ENCODE peak calls at places on chromosomes 7 and 10, in nine cellular contexts. M is psoas muscle, K is OCI-LY7, D is sigmoid colon, E is left ventricle myocardium inferior, H is endothelial cell of umbilical vein, C is keratinocyte, Y is heart right ventricle, V is uterus. U is an unnamed sample. For H3K4me1, the result is how much of the 10 kb centered on the place peaks cover.

GRCh38 chr7:40828686-40829085 is 693.9 kb downstream of the SUGCT start:
- DNase-seq in M (no peak), K (no peak), D (no peak), E (no peak), H (no peak), C (no peak), Y (no peak), V (no peak), U (no peak)

GRCh38 chr7:28685291-28685659 is 272.9 kb downstream of the TRIL start:
- DNase-seq in M (no peak), K (no peak), D (peak), E (peak), H (no peak), C (no peak), Y (peak), V (peak), U (no peak)

GRCh38 chr10:92757066-92757716 is 67.4 kb downstream of the HHEX start:
- DNase-seq in M (peak), K (peak), D (peak), E (peak), H (peak), C (no peak), Y (peak), V (peak), U (peak)

GRCh38 chr10:7397049-7397448 is 13.8 kb downstream of the SFMBT2 start:
- DNase-seq in M (no peak), K (no peak), D (no peak), E (no peak), H (no peak), C (no peak), Y (no peak), V (no peak), U (no peak)

GRCh38 chr7:112989531-112989930 is 97.1 kb downstream of the GPR85 start:
- DNase-seq in M (no peak), K (no peak), D (no peak), E (no peak), H (no peak), C (no peak), Y (no peak), V (no peak), U (no peak)

GRCh38 chr10:77629775-77630565 is 7.6 kb downstream of the KCNMA1 start:
- DNase-seq in M (no peak), K (no peak), D (no peak), E (no peak), H (no peak), C (no peak), Y (no peak), V (no peak), U (no peak)

GRCh38 chr10:85642082-85642420 is 724.5 kb downstream of the GRID1 start:
- DNase-seq in M (no peak), K (no peak), D (no peak), E (no peak), H (peak), C (no peak), Y (no peak), V (no peak), U (no peak)

GRCh38 chr10:43849551-43849950 is 200.9 kb upstream of the ZNF32 start:
- DNase-seq in M (no peak), K (no peak), D (no peak), E (no peak), H (no peak), C (no peak), Y (no peak), V (no peak), U (no peak)

GRCh38 chr10:28127881-28128280 is 129.0 kb upstream of the ODAD2 start:
- DNase-seq in M (no peak), K (no peak), D (no peak), E (no peak), H (no peak), C (no peak), Y (no peak), V (no peak), U (no peak)

GRCh38 chr10:102648889-102649752 is 4.8 kb downstream of the TRIM8 start:
- DNase-seq in M (peak), K (peak), D (no peak), E (peak), H (no peak), C (no peak), Y (no peak), V (no peak), U (no peak)

GRCh38 chr7:7651479-7651878 is 10.9 kb downstream of the UMAD1 start:
- DNase-seq in M (no peak), K (no peak), D (no peak), E (no peak), H (no peak), C (no peak), Y (no peak), V (no peak), U (no peak)

GRCh38 chr7:106068986-106069385 is 43.1 kb downstream of the SYPL1 start:
- DNase-seq in M (no peak), K (no peak), D (peak), E (no peak), H (no peak), C (peak), Y (no peak), V (peak), U (peak)

GRCh38 chr7:19404912-19405329 is 259.7 kb upstream of the FERD3L start:
- DNase-seq in M (no peak), K (no peak), D (no peak), E (no peak), H (peak), C (peak), Y (no peak), V (no peak), U (peak)

GRCh38 chr7:112692333-112692732 is 97.9 kb downstream of the TMEM168 start:
- DNase-seq in M (no peak), K (no peak), D (no peak), E (no peak), H (no peak), C (no peak), Y (no peak), V (no peak), U (peak)

GRCh38 chr7:144885453-144885852 is 49.6 kb upstream of the TPK1 start:
- DNase-seq in M (no peak), K (no peak), D (no peak), E (no peak), H (no peak), C (no peak), Y (no peak), V (no peak), U (no peak)

GRCh38 chr7:103011650-103012049 is 62.9 kb downstream of the FBXL13 start:
- DNase-seq in M (no peak), K (no peak), D (no peak), E (no peak), H (peak), C (no peak), Y (no peak), V (no peak), U (no peak)

GRCh38 chr7:107103369-107103768 is 58.9 kb downstream of the PRKAR2B start:
- DNase-seq in M (no peak), K (peak), D (no peak), E (no peak), H (peak), C (no peak), Y (no peak), V (no peak), U (no peak)

GRCh38 chr7:3309140-3309539 is 8.1 kb downstream of the SDK1 start:
- DNase-seq in M (no peak), K (no peak), D (no peak), E (no peak), H (no peak), C (no peak), Y (no peak), V (no peak), U (peak)

GRCh38 chr7:128405345-128406146 is 4.2 kb downstream of the IMPDH1 start:
- DNase-seq in M (peak), K (peak), D (no peak), E (peak), H (peak), C (no peak), Y (peak), V (no peak), U (peak)

GRCh38 chr10:60399343-60399742 is 9.7 kb upstream of the ANK3 start:
- DNase-seq in M (no peak), K (no peak), D (no peak), E (no peak), H (no peak), C (no peak), Y (no peak), V (no peak), U (peak)

GRCh38 chr7:37832194-37832593 is 16.2 kb upstream of the NME8 start:
- DNase-seq in M (peak), K (no peak), D (peak), E (peak), H (peak), C (no peak), Y (peak), V (peak), U (no peak)

GRCh38 chr10:107409517-107409916 is 245.0 kb upstream of the SORCS1 start:
- DNase-seq in M (no peak), K (peak), D (no peak), E (no peak), H (no peak), C (no peak), Y (no peak), V (no peak), U (peak)

GRCh38 chr7:26863504-26864308 is 684 bp downstream of the SKAP2 start:
- DNase-seq in M (no peak), K (peak), D (no peak), E (no peak), H (no peak), C (no peak), Y (no peak), V (no peak), U (no peak)

GRCh38 chr10:11373626-11374310 is 237.7 kb downstream of the USP6NL start:
- DNase-seq in M (no peak), K (no peak), D (no peak), E (no peak), H (no peak), C (no peak), Y (no peak), V (no peak), U (no peak)

GRCh38 chr10:79229081-79229541 is 118.2 kb upstream of the PPIF start:
- DNase-seq in M (no peak), K (no peak), D (no peak), E (no peak), H (no peak), C (peak), Y (no peak), V (no peak), U (no peak)

DNA sequence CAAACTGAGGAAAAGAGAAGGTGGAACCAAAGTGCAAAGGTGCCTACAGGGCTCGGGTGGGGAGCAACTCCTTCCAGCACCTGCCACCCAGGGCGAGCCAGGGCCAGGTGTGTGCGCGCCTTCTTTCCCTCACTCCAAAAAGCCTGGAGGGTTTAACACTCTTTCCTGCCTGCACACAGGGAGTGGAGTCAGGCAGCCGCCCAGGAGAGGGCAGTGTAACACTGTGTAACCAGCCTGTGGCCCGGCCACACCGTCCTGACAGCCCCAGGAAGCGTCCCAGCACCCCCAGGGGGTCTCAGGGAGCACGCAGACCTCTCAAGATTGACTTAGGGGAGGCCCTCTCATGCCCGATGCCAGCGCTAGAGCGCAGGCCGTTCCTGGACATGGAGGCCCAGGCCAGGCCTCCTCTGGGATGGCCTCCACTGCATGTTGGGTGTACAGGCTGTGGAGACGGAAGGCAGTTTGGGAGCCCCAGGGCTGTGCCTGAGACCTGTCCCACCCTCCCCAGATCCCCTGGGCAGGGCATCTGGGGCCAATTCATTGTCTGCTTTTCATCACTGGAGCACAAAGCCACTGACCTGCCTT is 13.4 kb downstream of the BRI3 start:
- DNase-seq in M (peak), K (peak), D (no peak), E (no peak), H (peak), C (no peak), Y (peak), V (no peak), U (peak)
- TF ChIP-seq CTCF in M (peak), K (peak), D (no peak), E (peak), H (peak), C (peak), Y (peak), V (peak), U (peak)

GRCh38 chr10:129045658-129046057 is 421.4 kb upstream of the MGMT start:
- DNase-seq in M (no peak), K (no peak), D (no peak), E (no peak), H (no peak), C (no peak), Y (no peak), V (no peak), U (no peak)
- H3K4me3 ChIP-seq in M (peak), K (no peak), D (no peak), E (peak), H (no peak), C (no peak), Y (peak), V (no peak), U (no peak)

GRCh38 chr10:61780732-61781131 is 118.0 kb downstream of the CABCOCO1 start:
- DNase-seq in M (no peak), K (no peak), D (no peak), E (no peak), H (no peak), C (no peak), Y (no peak), V (no peak), U (no peak)
- H3K4me1 ChIP-seq in M (under half), K (under half), D (under half), E (under half), H (under half), C (under half), Y (under half), V (under half), U (under half)

GRCh38 chr7:139918488-139918887 is 89.4 kb downstream of the TBXAS1 start:
- DNase-seq in M (peak), K (no peak), D (no peak), E (peak), H (no peak), C (no peak), Y (peak), V (no peak), U (peak)
- TF ChIP-seq CTCF in M (no peak), K (no peak), D (no peak), E (no peak), H (no peak), C (no peak), Y (no peak), V (no peak), U (no peak)

U was measured in cardiac muscle cell.